ENCODE peak calls at places on chromosomes 16 and 17, in eight cellular contexts. D is tibial nerve, K is sigmoid colon, A is stomach, Y is suprapubic skin, P is esophagus muscularis mucosa, Z is SK-N-SH, S is GM12878. I is an unnamed sample.
A peak's percentile ranks its signal among the peaks of the same experiment; 100 is the strongest.

GRCh38 chr16:77271532-77272426 is 72.6 kb downstream of the SYCE1L start:
- DNase-seq in D (no peak), K (no peak), A (no peak), Y (no peak), P (no peak), Z (no peak), S (no peak), I (no peak)

GRCh38 chr16:57062329-57062728 is 30.1 kb upstream of the CPNE2 start:
- DNase-seq in D (no peak), K (no peak), A (no peak), Y (no peak), P (no peak), Z (peak; percentile 86), S (no peak), I (no peak)

GRCh38 chr17:82105882-82106696 is 8.1 kb upstream of the FASN start:
- DNase-seq in D (no peak), K (peak; percentile 73), A (peak; percentile 83), Y (peak; percentile 78), P (no peak), Z (peak; percentile 97), S (peak; percentile 51), I (peak; percentile 42)

GRCh38 chr17:68382582-68383085 is 74.7 kb downstream of the WIPI1 start:
- DNase-seq in D (no peak), K (no peak), A (no peak), Y (no peak), P (no peak), Z (no peak), S (no peak), I (no peak)

GRCh38 chr17:50668025-50668837 is 33.5 kb downstream of the ABCC3 start:
- DNase-seq in D (no peak), K (no peak), A (no peak), Y (no peak), P (no peak), Z (no peak), S (no peak), I (no peak)

GRCh38 chr16:48526058-48526957 is 83.7 kb downstream of the N4BP1 start:
- DNase-seq in D (no peak), K (peak; percentile 47), A (peak; percentile 57), Y (peak; percentile 28), P (no peak), Z (no peak), S (peak; percentile 40), I (no peak)

GRCh38 chr17:75383842-75384195 is 21.7 kb downstream of the GRB2 start:
- DNase-seq in D (no peak), K (no peak), A (no peak), Y (no peak), P (no peak), Z (no peak), S (no peak), I (no peak)

GRCh38 chr17:38727661-38728220 is 2.4 kb upstream of the CISD3 start:
- DNase-seq in D (no peak), K (no peak), A (no peak), Y (no peak), P (no peak), Z (no peak), S (no peak), I (no peak)

GRCh38 chr17:8873801-8874715 is 6.6 kb upstream of the PIK3R6 start:
- DNase-seq in D (no peak), K (no peak), A (no peak), Y (no peak), P (no peak), Z (no peak), S (no peak), I (no peak)

GRCh38 chr16:1188781-1189189 is 35.9 kb downstream of the CACNA1H start:
- DNase-seq in D (peak; percentile 26), K (peak; percentile 82), A (peak; percentile 58), Y (no peak), P (no peak), Z (no peak), S (no peak), I (peak; percentile 61)

GRCh38 chr17:79831367-79832210 is 7.7 kb downstream of the CBX4 start:
- DNase-seq in D (peak; percentile 66), K (peak; percentile 85), A (peak; percentile 91), Y (no peak), P (no peak), Z (peak; percentile 87), S (no peak), I (peak; percentile 78)

GRCh38 chr16:30049871-30050270 is 15.7 kb upstream of the ALDOA start:
- DNase-seq in D (no peak), K (no peak), A (no peak), Y (no peak), P (no peak), Z (no peak), S (no peak), I (no peak)

DNA sequence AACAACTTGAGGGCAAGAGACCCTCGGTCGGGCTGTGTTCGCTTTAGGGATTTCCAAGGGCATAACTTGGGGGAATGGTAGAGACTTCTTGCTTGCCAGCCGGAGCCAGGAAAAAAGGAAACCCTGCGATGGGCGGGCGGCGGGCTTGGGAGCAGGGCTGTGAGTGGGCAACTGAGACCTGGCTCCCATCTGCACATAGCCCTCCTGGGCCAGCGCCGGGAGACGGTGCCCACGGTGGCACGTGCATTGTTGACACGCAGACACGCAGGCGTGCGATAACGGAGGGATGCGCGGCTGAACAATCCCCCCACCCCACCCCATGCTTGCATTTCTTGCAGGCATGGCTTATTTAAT is 17.0 kb upstream of the ZFHX3 start:
- DNase-seq in D (no peak), K (peak; percentile 74), A (no peak), Y (no peak), P (no peak), Z (no peak), S (no peak), I (no peak)
- H3K27me3 ChIP-seq in D (peaks cover 40% of the 10 kb centered on the region), K (peaks cover 25% of the 10 kb centered on the region), A (peaks cover 66% of the 10 kb centered on the region), Y (peaks cover 83% of the 10 kb centered on the region), P (peaks cover 6% of the 10 kb centered on the region), Z (no peaks in the 10 kb centered on the region), S (peaks cover 47% of the 10 kb centered on the region), I (no peaks in the 10 kb centered on the region)

GRCh38 chr17:18038861-18039534 is at the start of the genes ATPAF2 and GID4:
- DNase-seq in D (peak; percentile 99), K (peak; percentile 100), A (peak; percentile 100), Y (peak; percentile 99), P (peak; percentile 100), Z (peak; percentile 99), S (peak; percentile 95), I (peak; percentile 99)
- H3K36me3 ChIP-seq in D (no peaks in the 10 kb centered on the region), K (no peaks in the 10 kb centered on the region), A (no peaks in the 10 kb centered on the region), Y (no peaks in the 10 kb centered on the region), P (no peaks in the 10 kb centered on the region), Z (no peaks in the 10 kb centered on the region), S (no peaks in the 10 kb centered on the region), I (no peaks in the 10 kb centered on the region)

GRCh38 chr17:2902546-2902945 is 106.3 kb downstream of the RAP1GAP2 start:
- DNase-seq in D (no peak), K (no peak), A (no peak), Y (no peak), P (no peak), Z (no peak), S (no peak), I (no peak)

GRCh38 chr17:2905697-2906595 is 109.7 kb downstream of the RAP1GAP2 start:
- DNase-seq in D (no peak), K (no peak), A (no peak), Y (no peak), P (no peak), Z (peak; percentile 86), S (no peak), I (no peak)

GRCh38 chr17:2903193-2903974 is 107.1 kb downstream of the RAP1GAP2 start:
- DNase-seq in D (no peak), K (no peak), A (peak; percentile 80), Y (no peak), P (no peak), Z (no peak), S (no peak), I (no peak)

GRCh38 chr17:2905269-2905668 is 109.0 kb downstream of the RAP1GAP2 start:
- DNase-seq in D (no peak), K (no peak), A (no peak), Y (no peak), P (no peak), Z (no peak), S (no peak), I (no peak)

DNA sequence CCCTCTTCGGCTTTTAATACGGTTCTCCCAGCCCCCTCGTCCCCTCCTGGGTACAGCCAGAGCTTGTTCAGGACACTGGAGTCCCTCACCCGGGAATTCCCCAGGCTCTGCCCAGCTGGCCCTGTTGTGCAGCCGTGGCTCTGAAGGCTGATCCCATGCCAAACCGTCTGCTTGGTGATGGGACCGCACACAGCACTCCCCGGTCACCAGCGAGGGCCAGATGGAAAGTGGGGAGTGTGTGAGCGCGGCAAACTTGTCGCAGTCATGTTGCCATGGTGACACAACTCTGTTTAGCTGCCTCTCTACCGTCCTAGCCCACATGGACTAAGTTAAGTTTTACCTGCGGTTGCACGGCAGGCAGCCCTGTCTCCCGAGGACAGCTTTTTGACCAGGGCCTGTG is 107.9 kb downstream of the RAP1GAP2 start:
- DNase-seq in D (no peak), K (no peak), A (peak; percentile 76), Y (no peak), P (no peak), Z (peak; percentile 78), S (no peak), I (no peak)
- TF ChIP-seq EP300 in D (no peak), K (no peak), A (no peak), Y (no peak), P (no peak), Z (no peak), S (no peak), I (no peak)

GRCh38 chr17:73646409-73647305 is 2.4 kb upstream of the SDK2 start:
- DNase-seq in D (no peak), K (no peak), A (peak; percentile 13), Y (no peak), P (no peak), Z (peak; percentile 83), S (no peak), I (no peak)

GRCh38 chr17:73648974-73649373 is 4.7 kb upstream of the SDK2 start:
- DNase-seq in D (no peak), K (no peak), A (no peak), Y (no peak), P (no peak), Z (peak; percentile 69), S (no peak), I (no peak)

GRCh38 chr17:73648543-73648820 is 4.2 kb upstream of the SDK2 start:
- DNase-seq in D (no peak), K (no peak), A (peak; percentile 14), Y (no peak), P (no peak), Z (no peak), S (no peak), I (no peak)

GRCh38 chr17:73647331-73647730 is 3.1 kb upstream of the SDK2 start:
- DNase-seq in D (no peak), K (no peak), A (peak; percentile 13), Y (no peak), P (no peak), Z (no peak), S (no peak), I (no peak)

DNA sequence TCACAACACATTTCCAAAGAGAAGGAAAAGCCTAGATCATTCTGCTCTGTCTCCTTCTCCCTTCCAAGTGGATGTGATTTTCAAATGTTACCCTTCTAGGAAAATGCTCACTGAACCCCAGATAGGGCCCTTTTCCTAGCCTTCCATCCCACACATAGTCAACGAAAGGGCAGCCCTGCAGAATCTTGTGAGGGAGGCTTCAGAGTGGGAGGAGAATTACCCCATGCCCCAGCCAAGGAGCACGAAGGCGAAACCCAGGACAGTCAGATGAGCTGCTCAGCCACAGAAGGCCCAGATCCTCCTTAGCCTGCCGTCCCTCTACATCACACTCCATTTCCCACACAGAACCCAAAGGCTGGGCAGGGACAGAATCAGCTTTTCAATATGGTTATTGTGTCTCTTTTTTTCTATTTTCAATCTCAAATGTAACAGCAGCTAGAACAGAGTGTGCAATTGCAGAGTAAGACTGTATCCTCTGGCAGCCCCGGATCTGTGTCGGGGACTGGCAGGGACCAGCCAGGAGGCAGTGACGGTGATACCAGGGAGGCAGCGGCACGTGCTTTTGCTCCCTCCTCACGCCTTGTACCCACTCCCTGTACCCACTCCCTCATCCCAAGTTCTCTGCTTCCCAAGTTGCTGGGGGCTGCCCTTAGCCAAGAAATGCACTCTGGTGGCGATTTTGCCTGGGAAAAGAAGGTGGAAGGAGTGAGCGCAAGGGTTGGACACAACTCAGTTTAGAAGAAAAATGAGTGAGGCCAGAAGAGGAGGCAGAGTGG is 3.7 kb upstream of the SDK2 start:
- DNase-seq in D (no peak), K (no peak), A (peak; percentile 18), Y (no peak), P (no peak), Z (no peak), S (no peak), I (no peak)
- H3K27me3 ChIP-seq in D (peaks cover 33% of the 10 kb centered on the region), K (peaks cover 66% of the 10 kb centered on the region), A (peaks cover 69% of the 10 kb centered on the region), Y (peaks cover 62% of the 10 kb centered on the region), P (peaks cover 14% of the 10 kb centered on the region), Z (peaks cover 32% of the 10 kb centered on the region), S (peaks cover 13% of the 10 kb centered on the region), I (no peaks in the 10 kb centered on the region)